ENCODE peak calls at places on chromosome 21, in eight cellular contexts. O is IMR-90, A is tibial nerve, D is ELR, C is NAMALWA, Q is fibroblast of villous mesenchyme, W is M059J, K is CD14-positive monocyte. Z is an unnamed sample.

GRCh38 chr21:32136546-32136945 is 142.3 kb downstream of the MIS18A start:
- DNase-seq in O (no peak), A (no peak), D (no peak), C (no peak), Q (no peak), W (peak; percentile 51), K (no peak), Z (no peak)

GRCh38 chr21:43600642-43601397 is 58.5 kb downstream of the HSF2BP start:
- DNase-seq in O (peak; percentile 95), A (no peak), D (peak; percentile 95), C (no peak), Q (peak; percentile 93), W (peak; percentile 93), K (no peak), Z (peak; percentile 91)

GRCh38 chr21:31537872-31538576 is 121.5 kb upstream of the SOD1 start:
- DNase-seq in O (no peak), A (no peak), D (no peak), C (no peak), Q (no peak), W (no peak), K (no peak), Z (no peak)

GRCh38 chr21:40839551-40839950 is 7.4 kb downstream of the DSCAM start:
- DNase-seq in O (no peak), A (no peak), D (no peak), C (no peak), Q (no peak), W (no peak), K (no peak), Z (no peak)

GRCh38 chr21:43645414-43645891 is 13.8 kb downstream of the HSF2BP start:
- DNase-seq in O (peak; percentile 82), A (peak; percentile 67), D (peak; percentile 79), C (peak; percentile 86), Q (peak; percentile 97), W (peak; percentile 87), K (peak; percentile 69), Z (peak; percentile 92)

GRCh38 chr21:42677339-42678117 is 24.1 kb downstream of the PDE9A start:
- DNase-seq in O (peak; percentile 60), A (peak; percentile 19), D (peak; percentile 10), C (peak; percentile 47), Q (peak; percentile 67), W (peak; percentile 59), K (no peak), Z (peak; percentile 77)

GRCh38 chr21:42535602-42536171 is 22.0 kb downstream of the SLC37A1 start:
- DNase-seq in O (no peak), A (no peak), D (no peak), C (peak; percentile 76), Q (no peak), W (no peak), K (no peak), Z (no peak)

GRCh38 chr21:28252923-28253322 is 739.8 kb downstream of the LTN1 start:
- DNase-seq in O (no peak), A (no peak), D (peak; percentile 47), C (no peak), Q (no peak), W (peak; percentile 43), K (no peak), Z (peak; percentile 45)

GRCh38 chr21:45404726-45405270 is at the start of gene COL18A1:
- DNase-seq in O (peak; percentile 42), A (no peak), D (peak; percentile 65), C (no peak), Q (peak; percentile 58), W (peak; percentile 50), K (no peak), Z (peak; percentile 64)

GRCh38 chr21:41659791-41660560 is 106.9 kb downstream of the RIPK4 start:
- DNase-seq in O (peak; percentile 24), A (peak; percentile 19), D (peak; percentile 73), C (no peak), Q (no peak), W (peak; percentile 98), K (no peak), Z (no peak)

GRCh38 chr21:29821230-29821629 is 118.6 kb downstream of the GRIK1 start:
- DNase-seq in O (no peak), A (no peak), D (no peak), C (no peak), Q (no peak), W (no peak), K (no peak), Z (no peak)

GRCh38 chr21:14541840-14542495 is 4.1 kb downstream of the SAMSN1 start:
- DNase-seq in O (no peak), A (no peak), D (no peak), C (peak; percentile 24), Q (no peak), W (no peak), K (no peak), Z (no peak)

GRCh38 chr21:42031241-42031640 is 21.1 kb upstream of the ZBTB21 start:
- DNase-seq in O (no peak), A (no peak), D (no peak), C (no peak), Q (no peak), W (no peak), K (no peak), Z (no peak)

Z was measured in mesenchymal stem cell.